ENCODE peak calls at places on chromosomes 11 and 22, in four cellular contexts. Q is tibial nerve, J is OCI-LY7, L is stomach. T is an unnamed sample. For H3K4me1, the result is how much of the 10 kb centered on the place peaks cover.

GRCh38 chr11:122319011-122319410 is 203.0 kb upstream of the BLID start:
- DNase-seq in L (no peak), J (no peak), Q (no peak), T (no peak)

GRCh38 chr22:20243545-20244249 is 24.4 kb downstream of the RTN4R start:
- DNase-seq in L (peak), J (peak), Q (no peak), T (no peak)

GRCh38 chr22:40040927-40041326 is 46.2 kb downstream of the FAM83F start:
- DNase-seq in L (no peak), J (no peak), Q (peak), T (peak)

GRCh38 chr11:587978-588380 is 11.7 kb downstream of the PHRF1 start:
- DNase-seq in L (no peak), Q (no peak), J (no peak), T (peak)

GRCh38 chr22:27220349-27220748 is 563.0 kb downstream of the MIAT start:
- DNase-seq in L (no peak), J (no peak), Q (peak), T (peak)

GRCh38 chr11:33438311-33438710 is 181.1 kb downstream of the HIPK3 start:
- DNase-seq in J (no peak), Q (no peak), L (no peak), T (no peak)

GRCh38 chr22:38176170-38176741 is 5.4 kb downstream of the PLA2G6 start:
- DNase-seq in Q (peak), J (no peak), L (peak), T (peak)

GRCh38 chr11:123659311-123659710 is 4.9 kb upstream of the SCN3B start:
- DNase-seq in Q (no peak), L (no peak), J (no peak), T (no peak)

GRCh38 chr22:48744967-48745841 is 1082.5 kb downstream of the BRD1 start:
- DNase-seq in L (peak), J (no peak), Q (no peak), T (no peak)

GRCh38 chr11:503179-503981 is 3.7 kb downstream of the RNH1 start:
- DNase-seq in L (no peak), Q (peak), J (no peak), T (peak)

GRCh38 chr11:123461164-123461563 is 31.1 kb downstream of the GRAMD1B start:
- DNase-seq in L (no peak), J (no peak), Q (peak), T (peak)

GRCh38 chr11:2529636-2530035 is 84.8 kb downstream of the KCNQ1 start:
- DNase-seq in J (no peak), Q (no peak), L (no peak), T (peak)

DNA sequence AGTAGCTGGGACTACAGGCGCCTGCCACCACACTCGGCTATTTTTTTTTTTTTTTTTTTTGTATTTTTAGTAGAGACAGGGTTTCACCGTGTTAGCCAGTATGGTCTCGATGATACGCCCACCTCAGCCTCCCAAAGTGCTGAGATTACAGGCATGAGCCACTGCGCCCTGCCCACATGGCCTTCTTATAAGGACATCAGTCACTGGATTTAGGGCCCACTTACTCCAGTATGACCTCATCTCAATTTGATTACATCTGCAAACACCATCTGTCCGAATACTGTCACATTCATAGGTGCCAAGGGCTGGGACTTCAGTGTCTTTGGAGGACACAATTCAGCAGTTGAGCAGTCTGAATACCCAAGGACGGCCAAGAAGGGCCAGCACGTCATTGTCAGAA is 8.2 kb upstream of the PRR5 start:
- DNase-seq in Q (no peak), J (no peak), L (no peak), T (no peak)
- H3K27ac ChIP-seq in Q (no peak), J (no peak), L (no peak), T (no peak)

DNA sequence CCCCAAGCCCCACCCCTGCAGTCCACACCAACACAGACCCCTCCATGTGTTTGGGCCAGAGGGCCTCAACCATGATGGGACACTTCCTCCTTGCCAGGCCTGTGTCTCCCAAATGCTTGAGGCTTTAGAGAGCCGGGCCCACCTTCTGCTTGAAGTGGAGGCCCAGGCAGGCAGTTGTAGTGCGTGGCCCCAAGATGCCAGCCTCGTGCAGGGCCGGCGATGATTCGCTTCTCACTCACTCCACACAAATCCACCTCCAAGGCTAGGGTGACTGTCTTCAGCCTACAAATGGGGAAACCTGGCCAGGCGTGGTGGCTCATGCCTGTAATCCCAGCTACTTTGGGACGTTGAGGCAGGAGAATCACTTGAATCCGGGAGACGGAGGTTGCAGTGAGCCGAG is 5.7 kb downstream of the PRR5 start:
- DNase-seq in Q (no peak), J (no peak), L (no peak), T (no peak)
- H3K4me1 ChIP-seq in Q (under half), J (under half), L (under half), T (under half)

GRCh38 chr22:45344339-45344738 is 34.6 kb downstream of the FAM118A start:
- DNase-seq in L (no peak), J (no peak), Q (no peak), T (no peak)
- TF ChIP-seq CTCF in L (no peak), J (no peak), Q (no peak), T (peak)

GRCh38 chr11:22800482-22800881 is 29.1 kb downstream of the SVIP start:
- DNase-seq in L (no peak), Q (no peak), J (no peak), T (no peak)

GRCh38 chr11:22798890-22799289 is 30.7 kb downstream of the SVIP start:
- DNase-seq in Q (no peak), J (no peak), L (no peak), T (no peak)

GRCh38 chr11:22792497-22792896 is 37.1 kb downstream of the SVIP start:
- DNase-seq in L (no peak), Q (no peak), J (no peak), T (no peak)

GRCh38 chr11:22797081-22797480 is 32.5 kb downstream of the SVIP start:
- DNase-seq in L (no peak), Q (no peak), J (no peak), T (no peak)

DNA sequence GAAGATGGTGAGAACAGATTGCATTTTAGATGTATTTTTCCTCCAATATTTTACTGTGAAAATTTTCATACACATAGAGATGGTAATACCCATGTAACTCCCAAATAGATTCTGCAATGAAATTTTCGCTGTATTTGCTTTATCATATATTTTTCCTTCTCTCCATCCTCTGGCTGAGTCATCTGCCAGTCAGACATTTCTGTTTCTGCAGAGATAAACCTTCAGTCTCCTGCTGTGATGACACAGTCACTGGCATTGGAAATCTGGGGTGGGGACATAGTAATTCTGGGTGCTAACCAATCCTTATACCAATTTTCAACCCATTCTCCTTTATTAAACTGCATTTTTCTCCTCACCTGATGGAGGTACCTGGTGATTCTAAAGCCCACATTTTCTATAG is 33.7 kb downstream of the SVIP start:
- DNase-seq in Q (no peak), J (no peak), L (no peak), T (no peak)
- H3K27ac ChIP-seq in Q (no peak), J (no peak), L (no peak), T (no peak)

GRCh38 chr11:47516155-47516554 is 36.8 kb downstream of the CELF1 start:
- DNase-seq in L (no peak), Q (no peak), J (no peak), T (no peak)
- H3K4me1 ChIP-seq in L (half or more), Q (half or more), J (under half), T (half or more)

GRCh38 chr11:9330387-9331384 is 16.3 kb upstream of the TMEM41B start:
- DNase-seq in L (no peak), Q (no peak), J (no peak), T (no peak)

GRCh38 chr11:9332655-9333054 is 18.3 kb upstream of the TMEM41B start:
- DNase-seq in J (no peak), L (no peak), Q (no peak), T (no peak)
- TF ChIP-seq CTCF in J (no peak), L (no peak), Q (no peak), T (no peak)

T was measured in psoas muscle.